ENCODE peak calls at places on chromosomes 7 and 10, in six cellular contexts. B is NT2/D1, K is left ventricle myocardium inferior, H is DND-41, R is ovary, J is fibroblast of lung. N is an unnamed sample. For H3K9me3, H3K4me1 and H3K27me3, the result is how much of the 10 kb centered on the place peaks cover.

GRCh38 chr10:120503695-120504094 is 46.7 kb downstream of the PLPP4 start:
- DNase-seq in H (no peak), B (no peak), J (no peak), K (no peak), R (no peak), N (no peak)

GRCh38 chr7:130107949-130108674 is 37.8 kb downstream of the KLHDC10 start:
- DNase-seq in R (no peak), J (no peak), H (no peak), B (peak), K (no peak), N (no peak)

GRCh38 chr7:138138244-138138643 is 62.0 kb downstream of the AKR1D1 start:
- DNase-seq in J (no peak), H (no peak), B (no peak), K (no peak), R (no peak), N (no peak)

GRCh38 chr7:27193335-27194001 is 6.4 kb downstream of the HOXA13 start:
- DNase-seq in K (no peak), J (no peak), H (no peak), R (no peak), B (no peak), N (no peak)

GRCh38 chr10:94193466-94193924 is 169.2 kb downstream of the NOC3L start:
- DNase-seq in J (peak), K (no peak), B (no peak), R (no peak), H (no peak), N (no peak)

GRCh38 chr10:21021843-21022594 is 124.9 kb upstream of the NEBL start:
- DNase-seq in J (no peak), B (no peak), H (no peak), R (no peak), K (no peak), N (no peak)

GRCh38 chr10:31769564-31769963 is 159.1 kb downstream of the ARHGAP12 start:
- DNase-seq in B (no peak), H (no peak), R (no peak), K (no peak), J (peak), N (no peak)

GRCh38 chr10:126521354-126521753 is 133.1 kb upstream of the ADAM12 start:
- DNase-seq in H (no peak), R (no peak), B (no peak), J (no peak), K (no peak), N (no peak)

GRCh38 chr10:86362566-86363183 is 3.9 kb downstream of the GRID1 start:
- DNase-seq in K (no peak), J (no peak), R (no peak), H (no peak), B (no peak), N (no peak)

GRCh38 chr10:31083765-31084184 is 52.1 kb upstream of the ZNF438 start:
- DNase-seq in B (peak), J (peak), R (no peak), K (no peak), H (peak), N (peak)

GRCh38 chr10:33664070-33664469 is 329.6 kb upstream of the NRP1 start:
- DNase-seq in R (no peak), H (no peak), B (no peak), K (no peak), J (no peak), N (no peak)

GRCh38 chr10:7119325-7120015 is 291.4 kb downstream of the SFMBT2 start:
- DNase-seq in B (no peak), J (no peak), K (no peak), H (no peak), R (no peak), N (no peak)

GRCh38 chr7:132655071-132655761 is 78.9 kb upstream of the PLXNA4 start:
- DNase-seq in R (no peak), K (peak), B (no peak), H (peak), J (peak), N (peak)

GRCh38 chr7:106883627-106884026 is 18.5 kb downstream of the PIK3CG start:
- DNase-seq in H (no peak), J (no peak), K (no peak), R (no peak), B (no peak), N (no peak)

GRCh38 chr7:124782335-124782734 is 16.7 kb upstream of the GPR37 start:
- DNase-seq in B (no peak), H (no peak), R (no peak), J (no peak), K (no peak), N (no peak)

GRCh38 chr10:83533290-83533689 is 606.0 kb upstream of the GHITM start:
- DNase-seq in K (no peak), H (no peak), B (no peak), J (no peak), R (no peak), N (no peak)

GRCh38 chr7:112074464-112074863 is 131.7 kb downstream of the DOCK4 start:
- DNase-seq in J (no peak), K (no peak), R (no peak), B (no peak), H (no peak), N (no peak)

GRCh38 chr10:14185501-14186045 is 145.2 kb downstream of the FRMD4A start:
- DNase-seq in J (peak), K (no peak), R (no peak), H (peak), B (peak), N (peak)

GRCh38 chr10:101319241-101319915 is 34.6 kb upstream of the BTRC start:
- DNase-seq in J (no peak), R (no peak), H (no peak), B (peak), K (no peak), N (no peak)

GRCh38 chr7:27151945-27152815 is at the start of gene HOXA3:
- DNase-seq in B (no peak), R (peak), J (peak), H (no peak), K (peak), N (no peak)

GRCh38 chr7:155352753-155353115 is 55.1 kb downstream of the INSIG1 start:
- DNase-seq in H (no peak), K (no peak), B (no peak), R (no peak), J (no peak), N (no peak)

GRCh38 chr7:99669782-99670181 is 10.0 kb downstream of the CYP3A5 start:
- DNase-seq in H (no peak), B (no peak), J (no peak), R (no peak), K (no peak), N (no peak)

GRCh38 chr10:98030991-98031431 is 590 bp upstream of the CRTAC1 start:
- DNase-seq in K (no peak), B (no peak), J (no peak), R (peak), H (no peak), N (no peak)

GRCh38 chr7:93262535-93262934 is 30.4 kb downstream of the VPS50 start:
- DNase-seq in K (no peak), H (no peak), R (no peak), J (no peak), B (no peak), N (no peak)

GRCh38 chr7:82530361-82530760 is 86.8 kb upstream of the CACNA2D1 start:
- DNase-seq in J (no peak), H (no peak), K (no peak), R (no peak), B (peak), N (no peak)

GRCh38 chr10:90418869-90419652 is 438.8 kb downstream of the HTR7 start:
- DNase-seq in K (no peak), H (no peak), B (no peak), J (peak), R (no peak), N (no peak)

GRCh38 chr10:32413513-32413912 is 32.4 kb upstream of the CCDC7 start:
- DNase-seq in H (no peak), B (no peak), J (peak), K (no peak), R (no peak), N (peak)

GRCh38 chr7:93720106-93720505 is 145.6 kb upstream of the CALCR start:
- DNase-seq in K (no peak), R (no peak), B (no peak), H (no peak), J (no peak), N (no peak)

GRCh38 chr10:60735244-60735643 is 43.0 kb upstream of the CDK1 start:
- DNase-seq in R (no peak), B (no peak), J (no peak), K (no peak), H (no peak), N (no peak)

GRCh38 chr10:88150338-88150737 is 286.9 kb downstream of the PTEN start:
- DNase-seq in H (no peak), J (peak), B (no peak), K (no peak), R (no peak), N (no peak)

GRCh38 chr7:123929620-123930019 is 4.6 kb downstream of the SPAM1 start:
- DNase-seq in K (no peak), R (no peak), J (no peak), H (no peak), B (peak), N (no peak)

GRCh38 chr7:81803267-81803666 is 33.4 kb upstream of the HGF start:
- DNase-seq in K (no peak), J (no peak), H (no peak), R (no peak), B (no peak), N (no peak)

GRCh38 chr7:66281678-66282593 is 76.8 kb downstream of the TPST1 start:
- DNase-seq in J (peak), K (no peak), B (no peak), R (no peak), H (no peak), N (no peak)

GRCh38 chr7:63038987-63039386 is 959.7 kb upstream of the ZNF722 start:
- DNase-seq in K (no peak), R (no peak), J (no peak), B (no peak), H (no peak), N (no peak)
- H3K9me3 ChIP-seq in K (under half), R (under half), J (under half), B (under half), H (under half), N (under half)

GRCh38 chr10:114543456-114543855 is 114.6 kb downstream of the ABLIM1 start:
- DNase-seq in J (no peak), B (no peak), R (no peak), H (no peak), K (no peak), N (no peak)

GRCh38 chr10:114544045-114544659 is 113.9 kb downstream of the ABLIM1 start:
- DNase-seq in H (peak), K (no peak), R (no peak), J (no peak), B (no peak), N (peak)

GRCh38 chr10:114547466-114547865 is 110.6 kb downstream of the ABLIM1 start:
- DNase-seq in H (no peak), B (no peak), K (no peak), R (no peak), J (no peak), N (no peak)

GRCh38 chr10:114547056-114547455 is 111.0 kb downstream of the ABLIM1 start:
- DNase-seq in K (no peak), J (no peak), R (no peak), H (no peak), B (no peak), N (no peak)

DNA sequence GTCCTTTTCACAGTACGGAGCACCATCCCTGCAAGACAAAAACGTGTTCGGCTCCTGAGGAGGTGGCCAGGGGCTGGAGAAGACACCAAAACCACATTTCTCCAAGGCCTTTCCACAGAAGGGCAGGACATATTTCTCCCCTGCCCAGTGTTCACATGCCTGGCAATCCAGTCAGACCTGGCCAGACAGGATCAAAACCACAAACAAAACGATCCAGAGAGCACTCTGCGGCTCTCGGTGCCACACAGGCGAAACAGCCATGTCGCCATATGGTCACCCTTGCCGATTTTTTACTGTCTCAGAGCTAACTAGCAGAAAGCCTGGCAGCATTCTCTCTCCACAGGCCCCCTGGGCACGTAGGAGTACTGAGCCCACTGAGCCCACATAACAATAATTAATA is 113.0 kb downstream of the ABLIM1 start:
- DNase-seq in H (no peak), B (no peak), R (no peak), J (no peak), K (no peak), N (no peak)
- H3K4me1 ChIP-seq in H (half or more), B (under half), R (under half), J (under half), K (half or more), N (half or more)

DNA sequence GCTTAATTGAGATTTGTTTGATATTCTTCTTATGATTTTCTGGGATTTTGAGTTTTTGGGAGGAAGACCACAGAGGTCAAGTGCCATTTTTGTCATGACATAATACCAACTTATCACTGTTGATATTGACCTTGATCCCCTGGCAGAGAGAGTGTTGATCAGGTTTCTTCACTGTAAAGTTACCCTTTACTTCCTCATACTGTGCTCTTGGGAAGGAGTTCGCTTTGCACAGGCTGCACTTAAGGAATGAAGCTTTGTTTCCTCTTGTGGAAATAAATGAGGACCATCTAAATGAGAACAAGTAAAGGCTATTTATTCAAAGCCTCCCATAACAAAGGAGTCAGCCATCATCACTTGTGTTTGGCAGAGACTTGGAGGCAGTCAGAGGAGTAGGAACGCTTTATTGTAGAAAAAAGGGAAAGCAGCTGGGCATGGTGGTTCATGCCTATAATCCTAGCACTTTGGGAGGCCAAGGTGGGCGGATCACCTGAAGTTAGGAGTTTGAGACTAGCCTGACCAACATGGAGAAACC is 16.1 kb downstream of the ST7 start:
- DNase-seq in J (no peak), H (no peak), B (peak), K (no peak), R (no peak), N (no peak)
- H3K27me3 ChIP-seq in J (under half), H (under half), B (under half), K (under half), R (under half), N (under half)

GRCh38 chr10:128500642-128501041 is 374.4 kb upstream of the MKI67 start:
- DNase-seq in J (no peak), B (no peak), H (no peak), R (no peak), K (no peak), N (no peak)
- H3K9me3 ChIP-seq in J (under half), B (under half), H (under half), R (under half), K (under half), N (under half)

GRCh38 chr7:102305414-102306268 is 19.0 kb downstream of the SH2B2 start:
- DNase-seq in B (no peak), H (no peak), R (no peak), K (no peak), J (no peak), N (no peak)
- H3K4me1 ChIP-seq in B (under half), H (under half), R (under half), K (under half), J (under half), N (under half)

GRCh38 chr10:62818426-62819011 is 2.4 kb upstream of the EGR2 start:
- DNase-seq in R (peak), H (no peak), K (no peak), B (no peak), J (no peak), N (peak)
- H3K27me3 ChIP-seq in R (under half), H (under half), K (half or more), B (half or more), J (under half), N (under half)

GRCh38 chr7:13581097-13581496 is 408.4 kb downstream of the ETV1 start:
- DNase-seq in H (no peak), J (no peak), R (no peak), K (no peak), B (no peak), N (no peak)

GRCh38 chr7:13577566-13578145 is 411.8 kb downstream of the ETV1 start:
- DNase-seq in J (no peak), H (no peak), R (no peak), K (no peak), B (no peak), N (no peak)

DNA sequence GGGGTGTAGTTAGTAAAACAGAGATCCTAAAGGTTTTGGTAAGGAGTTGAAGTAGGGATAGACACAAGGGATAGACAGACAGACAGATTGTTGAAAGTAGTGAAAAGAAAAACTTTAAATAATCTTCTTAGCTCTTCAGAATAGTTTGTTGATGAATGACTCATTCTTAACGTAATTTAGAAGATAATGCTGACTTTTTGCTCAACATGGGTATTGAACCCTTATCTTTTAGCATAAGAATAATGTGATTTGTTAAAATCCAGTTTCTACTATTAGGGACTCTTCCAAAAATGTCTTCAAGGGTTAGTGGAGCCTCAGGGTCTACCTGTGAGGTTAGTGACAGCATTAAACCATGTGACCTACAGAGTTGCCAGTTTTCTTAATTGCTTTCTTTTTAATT is 411.2 kb downstream of the ETV1 start:
- DNase-seq in B (no peak), K (no peak), J (no peak), R (no peak), H (no peak), N (no peak)
- H3K9me3 ChIP-seq in B (under half), K (under half), J (under half), R (under half), H (under half), N (under half)

DNA sequence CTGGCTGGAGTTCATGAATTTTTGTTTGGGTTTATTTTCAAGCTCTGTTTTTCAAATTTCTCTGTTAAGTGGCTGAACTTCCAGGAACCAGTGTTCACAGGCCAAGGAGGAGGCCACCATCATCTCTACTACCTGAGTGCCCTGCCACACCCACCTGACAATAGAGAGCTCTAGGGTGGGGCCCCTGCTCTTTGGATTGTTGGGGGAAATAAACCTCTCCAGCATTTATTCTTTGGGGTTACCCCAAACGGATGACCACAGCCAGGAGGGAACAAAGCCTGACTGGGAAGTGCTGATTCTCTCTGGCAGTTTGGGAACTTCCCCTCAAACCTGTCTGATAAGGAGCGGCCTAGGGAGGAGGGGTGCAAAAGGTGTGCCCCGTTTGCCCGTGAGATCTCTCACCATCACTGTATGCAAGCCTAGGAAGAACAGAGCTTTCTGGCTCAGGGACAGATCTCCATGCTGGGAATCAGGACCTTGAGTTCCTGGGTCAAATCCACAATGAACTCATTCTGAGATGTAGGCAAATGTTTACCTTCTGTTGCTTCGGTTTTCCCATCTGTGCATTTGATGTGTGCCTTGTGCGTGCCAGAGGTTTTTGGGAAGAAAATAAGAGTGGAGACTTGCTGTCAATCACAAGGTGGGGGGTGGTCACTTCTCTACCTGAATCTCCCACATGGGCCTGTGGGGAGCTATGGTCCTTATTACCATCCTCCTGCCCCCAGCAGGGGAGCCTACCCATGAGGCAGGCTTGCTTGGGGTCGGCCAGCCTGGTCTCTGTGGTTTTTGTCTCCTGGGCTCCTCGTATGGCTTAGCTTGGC is 27.7 kb upstream of the PDCD4 start:
- DNase-seq in K (no peak), J (no peak), H (no peak), R (no peak), B (no peak), N (no peak)
- H3K4me1 ChIP-seq in K (under half), J (under half), H (under half), R (under half), B (under half), N (under half)